ENCODE peak calls at places on chromosomes 13 and 19, in four cellular contexts. M is brain microvascular endothelial cell, Z is A549, D is H1. U is an unnamed sample.

GRCh38 chr13:52707375-52707774 is 32.2 kb downstream of the CNMD start:
- DNase-seq in M (no peak), Z (no peak), D (no peak), U (no peak)

GRCh38 chr19:48627211-48627864 is 8.0 kb downstream of the SPHK2 start:
- DNase-seq in M (no peak), Z (no peak), D (no peak), U (no peak)

GRCh38 chr13:75637101-75637774 is 1.1 kb downstream of the LMO7 start:
- DNase-seq in M (no peak), Z (no peak), D (no peak), U (peak; percentile 44)

GRCh38 chr19:19490247-19490968 is 24.9 kb downstream of the TSSK6 start:
- DNase-seq in M (peak; percentile 77), Z (peak; percentile 74), D (peak; percentile 87), U (peak; percentile 85)

GRCh38 chr19:35848919-35849505 is 3.3 kb downstream of the NPHS1 start:
- DNase-seq in M (no peak), Z (no peak), D (no peak), U (no peak)

GRCh38 chr19:34254552-34255432 is at the start of gene GARRE1:
- DNase-seq in M (no peak), Z (peak; percentile 86), D (peak; percentile 70), U (no peak)

GRCh38 chr19:19552811-19553210 is 14.7 kb downstream of the CILP2 start:
- DNase-seq in M (peak; percentile 36), Z (peak; percentile 47), D (peak; percentile 92), U (peak; percentile 39)

GRCh38 chr19:13055213-13056051 is 47.2 kb downstream of the LYL1 start:
- DNase-seq in M (peak; percentile 70), Z (no peak), D (peak; percentile 80), U (peak; percentile 77)

GRCh38 chr19:5718579-5719273 is 1.2 kb downstream of the LONP1 start:
- DNase-seq in M (peak; percentile 85), Z (peak; percentile 46), D (no peak), U (peak; percentile 93)

GRCh38 chr19:28727133-28727834 is 485.7 kb downstream of the UQCRFS1 start:
- DNase-seq in M (no peak), Z (no peak), D (peak; percentile 88), U (peak; percentile 26)

GRCh38 chr13:84049442-84049841 is 167.2 kb upstream of the SLITRK1 start:
- DNase-seq in M (no peak), Z (no peak), D (no peak), U (no peak)

GRCh38 chr19:47271949-47272348 is 2.7 kb upstream of the INAFM1 start:
- DNase-seq in M (no peak), Z (no peak), D (no peak), U (no peak)

GRCh38 chr19:4909172-4909896 is at the start of gene UHRF1:
- DNase-seq in M (no peak), Z (peak; percentile 52), D (peak; percentile 54), U (no peak)

GRCh38 chr19:11375143-11375948 is 880 bp downstream of the SWSAP1 start:
- DNase-seq in M (no peak), Z (no peak), D (peak; percentile 68), U (no peak)

GRCh38 chr13:112971288-112971643 is 2.3 kb downstream of the MCF2L start:
- DNase-seq in M (no peak), Z (no peak), D (no peak), U (no peak)

GRCh38 chr13:36819811-36820140 is 754 bp downstream of the RFXAP start:
- DNase-seq in M (peak; percentile 10), Z (peak; percentile 9), D (no peak), U (peak; percentile 40)

GRCh38 chr13:71577127-71577526 is 289.9 kb downstream of the DACH1 start:
- DNase-seq in M (no peak), Z (no peak), D (no peak), U (peak; percentile 38)

GRCh38 chr13:36769545-36769944 is 49.5 kb upstream of the RFXAP start:
- DNase-seq in M (no peak), Z (no peak), D (no peak), U (no peak)

GRCh38 chr19:30327331-30327730 is 44.9 kb upstream of the ZNF536 start:
- DNase-seq in M (no peak), Z (no peak), D (no peak), U (no peak)

GRCh38 chr19:7004313-7004931 is 16.8 kb downstream of the MBD3L2B start:
- DNase-seq in M (peak; percentile 27), Z (peak; percentile 56), D (no peak), U (peak; percentile 18)

GRCh38 chr19:11538232-11539036 is at the start of gene CNN1:
- DNase-seq in M (peak; percentile 81), Z (no peak), D (peak; percentile 83), U (peak; percentile 94)

GRCh38 chr13:51621597-51621996 is 37.3 kb downstream of the WDFY2 start:
- DNase-seq in M (no peak), Z (no peak), D (no peak), U (no peak)

GRCh38 chr19:18436651-18437478 is 1.1 kb downstream of the ISYNA1 start:
- DNase-seq in M (peak; percentile 72), Z (peak; percentile 91), D (peak; percentile 92), U (peak; percentile 92)

GRCh38 chr19:41023193-41023592 is 32.1 kb downstream of the CYP2B6 start:
- DNase-seq in M (no peak), Z (no peak), D (no peak), U (no peak)

GRCh38 chr19:661427-662196 is 1.4 kb downstream of the RNF126 start:
- DNase-seq in M (no peak), Z (no peak), D (no peak), U (peak; percentile 28)

GRCh38 chr19:17555929-17556813 is 722 bp downstream of the COLGALT1 start:
- DNase-seq in M (peak; percentile 25), Z (peak; percentile 71), D (peak; percentile 67), U (peak; percentile 66)

GRCh38 chr19:14061081-14061749 is 661 bp downstream of the PALM3 start:
- DNase-seq in M (no peak), Z (no peak), D (no peak), U (no peak)

GRCh38 chr19:38044267-38045111 is 137.5 kb downstream of the SIPA1L3 start:
- DNase-seq in M (peak; percentile 87), Z (peak; percentile 42), D (no peak), U (peak; percentile 38)

GRCh38 chr13:91724591-91724990 is 326.2 kb downstream of the GPC5 start:
- DNase-seq in M (no peak), Z (no peak), D (no peak), U (no peak)

GRCh38 chr19:49570997-49571676 is 9.2 kb downstream of the NOSIP start:
- DNase-seq in M (no peak), Z (peak; percentile 54), D (no peak), U (no peak)

GRCh38 chr19:1105873-1106840 is 2.4 kb downstream of the GPX4 start:
- DNase-seq in M (no peak), Z (no peak), D (no peak), U (no peak)

GRCh38 chr19:47141695-47142094 is 11.1 kb downstream of the SAE1 start:
- DNase-seq in M (no peak), Z (no peak), D (no peak), U (no peak)

GRCh38 chr13:37029617-37030016 is 29.0 kb downstream of the EXOSC8 start:
- DNase-seq in M (peak; percentile 2), Z (no peak), D (no peak), U (no peak)

GRCh38 chr19:1455336-1456120 is 5.6 kb downstream of the APC2 start:
- DNase-seq in M (peak; percentile 33), Z (peak; percentile 88), D (peak; percentile 97), U (peak; percentile 54)

GRCh38 chr19:2305424-2305823 is 2.5 kb downstream of the LINGO3 start:
- DNase-seq in M (no peak), Z (no peak), D (no peak), U (no peak)

GRCh38 chr19:44762033-44762432 is 13.5 kb downstream of the BCL3 start:
- DNase-seq in M (no peak), Z (peak; percentile 52), D (no peak), U (no peak)

GRCh38 chr19:33500586-33500985 is 21.0 kb downstream of the PEPD start:
- DNase-seq in M (no peak), Z (no peak), D (no peak), U (no peak)

GRCh38 chr19:34193439-34193838 is 21.1 kb downstream of the LSM14A start:
- DNase-seq in M (no peak), Z (no peak), D (no peak), U (no peak)

DNA sequence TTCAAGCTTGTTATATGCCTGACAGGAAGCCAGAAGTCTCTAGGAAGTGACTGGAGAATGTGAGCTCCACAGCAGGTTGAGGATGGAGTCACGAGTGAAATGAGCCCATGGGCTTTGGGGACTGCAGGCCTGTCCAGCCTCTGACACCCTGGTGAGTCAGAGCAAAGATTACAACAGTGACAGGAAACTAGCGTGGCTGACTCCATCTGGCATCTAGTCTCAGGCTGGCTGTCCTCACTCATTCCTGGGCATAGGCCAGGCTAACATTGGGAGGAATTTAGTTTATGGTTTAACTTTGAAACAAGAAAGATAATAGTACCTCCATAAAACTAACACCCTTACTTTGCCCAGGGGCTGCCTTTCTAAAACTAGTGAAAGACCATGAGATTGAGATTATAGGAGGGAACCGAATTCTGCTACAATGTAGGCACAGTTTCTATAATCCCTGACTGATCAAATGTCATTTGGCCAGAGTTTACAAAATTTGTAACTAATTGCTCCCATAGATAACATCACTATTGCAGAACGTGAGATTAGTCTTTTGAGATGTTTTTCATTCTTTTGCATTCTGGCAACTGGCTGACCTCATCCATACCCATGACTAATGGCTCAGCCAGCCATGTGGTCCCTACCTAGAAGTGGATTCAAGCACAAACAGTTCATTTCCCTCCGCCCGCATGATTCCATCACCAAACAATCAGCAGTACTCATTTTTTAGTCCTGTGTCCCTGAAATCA is 28.4 kb downstream of the PSG1 start:
- DNase-seq in M (peak; percentile 95), Z (peak; percentile 92), D (no peak), U (peak; percentile 28)
- H3K27ac ChIP-seq in M (peak overlapping the region; percentile 86), Z (peak overlapping the region; percentile 94), D (no peak overlapping the region), U (no peak overlapping the region)

GRCh38 chr13:63344711-63345110 is 1929.1 kb upstream of the PCDH20 start:
- DNase-seq in M (no peak), Z (no peak), D (no peak), U (no peak)
- H3K27ac ChIP-seq in M (no peak overlapping the region), Z (no peak overlapping the region), D (no peak overlapping the region), U (no peak overlapping the region)

GRCh38 chr13:40206241-40207109 is 460.0 kb downstream of the FOXO1 start:
- DNase-seq in M (peak; percentile 59), Z (no peak), D (no peak), U (no peak)
- H3K27ac ChIP-seq in M (peak overlapping the region; percentile 43), Z (no peak overlapping the region), D (no peak overlapping the region), U (peak overlapping the region; percentile 86)

GRCh38 chr13:110923777-110924638 is 9.1 kb upstream of the ANKRD10 start:
- DNase-seq in M (no peak), Z (no peak), D (peak; percentile 22), U (no peak)

GRCh38 chr13:110922506-110922905 is 7.6 kb upstream of the ANKRD10 start:
- DNase-seq in M (no peak), Z (no peak), D (peak; percentile 38), U (no peak)

GRCh38 chr13:110921695-110922094 is 6.8 kb upstream of the ANKRD10 start:
- DNase-seq in M (no peak), Z (no peak), D (peak; percentile 35), U (no peak)

GRCh38 chr13:110924639-110924934 is 9.7 kb upstream of the ANKRD10 start:
- DNase-seq in M (no peak), Z (no peak), D (peak; percentile 33), U (no peak)

GRCh38 chr13:110923086-110923485 is 8.2 kb upstream of the ANKRD10 start:
- DNase-seq in M (no peak), Z (no peak), D (peak; percentile 38), U (no peak)
- H3K27ac ChIP-seq in M (no peak overlapping the region), Z (no peak overlapping the region), D (no peak overlapping the region), U (no peak overlapping the region)

U was measured in mesenchymal stem cell.